ENCODE peak calls at places on chromosome 22, in ten cellular contexts. J, R, H, P, E, Z, Y, V, M and T are unnamed samples.

GRCh38 chr22:31561238-31561887 is 65.0 kb downstream of the SFI1 start:
- DNase-seq in J (peak; percentile 76), R (peak; percentile 43), H (peak; percentile 66), P (peak; percentile 85), E (peak; percentile 72), Z (peak; percentile 75), Y (peak; percentile 27), V (no peak), M (peak; percentile 95), T (peak; percentile 67)

GRCh38 chr22:23518381-23519187 is 61.5 kb downstream of the IGLL1 start:
- DNase-seq in J (no peak), R (no peak), H (no peak), P (no peak), E (no peak), Z (no peak), Y (no peak), V (no peak), M (no peak), T (no peak)

GRCh38 chr22:23910496-23911190 is 16.5 kb downstream of the MIF start:
- DNase-seq in J (no peak), R (no peak), H (no peak), P (no peak), E (no peak), Z (no peak), Y (no peak), V (no peak), M (no peak), T (no peak)

GRCh38 chr22:22535662-22536061 is 15.6 kb upstream of the ZNF280A start:
- DNase-seq in J (no peak), R (no peak), H (no peak), P (no peak), E (no peak), Z (no peak), Y (no peak), V (no peak), M (no peak), T (no peak)

GRCh38 chr22:28978863-28979799 is 82.5 kb downstream of the C22orf31 start:
- DNase-seq in J (no peak), R (no peak), H (no peak), P (no peak), E (no peak), Z (no peak), Y (no peak), V (no peak), M (no peak), T (no peak)

GRCh38 chr22:21819183-21819770 is 48.2 kb downstream of the MAPK1 start:
- DNase-seq in J (no peak), R (no peak), H (no peak), P (no peak), E (no peak), Z (no peak), Y (no peak), V (no peak), M (peak; percentile 14), T (no peak)

GRCh38 chr22:41557401-41558240 is 3.2 kb upstream of the CSDC2 start:
- DNase-seq in J (no peak), R (peak; percentile 75), H (no peak), P (peak; percentile 87), E (no peak), Z (peak; percentile 69), Y (no peak), V (no peak), M (peak; percentile 57), T (peak; percentile 65)

GRCh38 chr22:22479999-22480532 is 28.5 kb downstream of the ZNF280B start:
- DNase-seq in J (no peak), R (no peak), H (no peak), P (no peak), E (no peak), Z (no peak), Y (no peak), V (no peak), M (no peak), T (no peak)

GRCh38 chr22:19429950-19430889 is 1.3 kb downstream of the HIRA start:
- DNase-seq in J (no peak), R (no peak), H (peak; percentile 69), P (peak; percentile 64), E (peak; percentile 4), Z (no peak), Y (peak; percentile 9), V (no peak), M (peak; percentile 28), T (peak; percentile 38)

GRCh38 chr22:19430890-19431541 is 517 bp downstream of the HIRA start:
- DNase-seq in J (peak; percentile 73), R (no peak), H (peak; percentile 47), P (peak; percentile 50), E (peak; percentile 26), Z (peak; percentile 64), Y (no peak), V (no peak), M (peak; percentile 66), T (peak; percentile 27)

GRCh38 chr22:19431641-19432091 is at the start of gene HIRA:
- DNase-seq in J (peak; percentile 92), R (no peak), H (peak; percentile 90), P (peak; percentile 78), E (peak; percentile 80), Z (peak; percentile 93), Y (peak; percentile 83), V (peak; percentile 94), M (peak; percentile 84), T (peak; percentile 81)

GRCh38 chr22:19434829-19435580 is 2.7 kb downstream of the MRPL40 start:
- DNase-seq in J (no peak), R (no peak), H (peak; percentile 44), P (no peak), E (no peak), Z (no peak), Y (no peak), V (no peak), M (no peak), T (no peak)

GRCh38 chr22:19432092-19432844 is at the start of gene MRPL40:
- DNase-seq in J (peak; percentile 93), R (peak; percentile 86), H (peak; percentile 96), P (peak; percentile 94), E (peak; percentile 92), Z (peak; percentile 97), Y (peak; percentile 86), V (peak; percentile 99), M (peak; percentile 89), T (peak; percentile 96)
- TF ChIP-seq CTCF in J (no peak), R (no peak), H (no peak), P (no peak), E (no peak), Z (peak; percentile 37), Y (no peak), V (peak; percentile 4), M (no peak), T (no peak)

DNA sequence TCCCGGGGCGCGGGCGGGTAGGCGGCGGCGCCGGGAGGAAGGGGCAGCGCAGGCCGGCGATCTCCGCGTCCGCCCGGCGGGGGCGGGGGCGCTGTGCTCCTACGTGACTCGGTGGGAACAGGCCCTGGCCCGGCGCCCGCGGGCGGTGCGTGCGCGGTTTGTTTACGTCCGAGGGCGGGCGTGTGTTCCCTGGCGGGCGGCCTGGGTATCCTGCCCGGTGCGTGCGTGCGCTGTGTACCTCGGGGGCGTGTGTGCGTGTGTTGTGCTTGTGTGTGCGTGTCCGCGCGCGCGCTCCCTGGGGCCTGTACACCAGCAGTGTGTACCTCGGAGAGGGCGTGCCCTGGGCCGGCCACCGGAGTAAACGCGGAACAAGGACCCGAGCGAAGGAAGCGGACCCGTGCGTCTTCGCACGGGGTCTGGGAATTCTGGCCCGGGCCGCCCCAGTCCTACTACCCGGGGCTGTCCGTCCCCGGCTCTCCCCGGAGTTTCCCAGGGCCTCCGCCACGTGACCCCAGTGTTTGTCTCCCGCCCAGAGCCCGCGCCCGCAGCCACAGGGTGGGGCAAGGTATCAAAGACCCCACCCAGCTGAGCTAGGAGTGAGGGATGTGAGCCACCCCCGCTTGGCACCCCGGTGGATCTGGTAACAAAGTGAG is 769 bp downstream of the MAFF start:
- DNase-seq in J (peak; percentile 80), R (peak; percentile 88), H (peak; percentile 67), P (peak; percentile 87), E (peak; percentile 60), Z (peak; percentile 67), Y (peak; percentile 38), V (no peak), M (peak; percentile 72), T (no peak)
- TF ChIP-seq CTCF in J (peak; percentile 50), R (no peak), H (peak; percentile 41), P (no peak), E (no peak), Z (peak; percentile 23), Y (no peak), V (peak; percentile 58), M (no peak), T (no peak)

DNA sequence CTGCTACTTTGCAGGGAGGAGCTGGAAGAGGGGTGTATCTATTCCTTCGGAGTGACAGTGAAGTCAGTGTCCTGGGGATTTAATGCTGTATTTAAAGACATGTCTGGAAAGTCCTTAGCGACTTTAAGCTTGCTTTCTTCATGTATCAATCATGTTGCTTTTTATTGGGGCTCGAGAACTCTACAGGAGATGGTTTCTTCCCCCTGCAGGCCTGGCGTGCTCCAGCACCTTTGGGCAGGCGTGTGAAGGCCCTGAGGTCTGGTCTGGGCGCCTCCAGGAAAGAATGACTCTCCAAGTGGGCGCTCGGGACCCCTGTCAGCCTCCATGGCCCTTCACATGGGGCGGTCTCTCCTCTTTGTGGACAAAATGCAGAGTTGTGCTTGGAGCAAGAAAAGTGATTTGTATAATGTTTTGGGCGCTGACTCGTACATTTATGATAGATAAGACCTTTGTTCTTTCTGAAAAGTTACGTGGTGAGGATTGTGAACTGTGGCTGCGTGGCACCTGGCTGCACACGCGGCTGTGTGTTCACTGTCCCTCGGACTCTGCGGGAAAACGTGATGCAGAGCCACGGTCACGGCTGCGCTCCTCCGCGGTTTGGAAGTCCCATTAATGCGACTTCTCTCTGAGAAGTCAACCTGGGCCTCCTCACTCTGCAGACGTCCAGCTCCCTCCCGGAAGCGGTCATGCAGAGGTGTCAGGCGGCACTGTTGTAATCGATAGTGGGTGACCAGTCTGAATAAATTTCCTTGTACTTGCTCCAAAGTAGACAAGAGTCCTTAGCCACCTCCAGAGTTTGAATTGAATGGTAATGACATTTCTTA is 282.5 kb downstream of the TBC1D22A start:
- DNase-seq in J (no peak), R (no peak), H (no peak), P (no peak), E (no peak), Z (no peak), Y (no peak), V (peak; percentile 47), M (no peak), T (no peak)
- TF ChIP-seq CTCF in J (peak; percentile 20), R (no peak), H (no peak), P (no peak), E (no peak), Z (no peak), Y (no peak), V (no peak), M (no peak), T (no peak)

DNA sequence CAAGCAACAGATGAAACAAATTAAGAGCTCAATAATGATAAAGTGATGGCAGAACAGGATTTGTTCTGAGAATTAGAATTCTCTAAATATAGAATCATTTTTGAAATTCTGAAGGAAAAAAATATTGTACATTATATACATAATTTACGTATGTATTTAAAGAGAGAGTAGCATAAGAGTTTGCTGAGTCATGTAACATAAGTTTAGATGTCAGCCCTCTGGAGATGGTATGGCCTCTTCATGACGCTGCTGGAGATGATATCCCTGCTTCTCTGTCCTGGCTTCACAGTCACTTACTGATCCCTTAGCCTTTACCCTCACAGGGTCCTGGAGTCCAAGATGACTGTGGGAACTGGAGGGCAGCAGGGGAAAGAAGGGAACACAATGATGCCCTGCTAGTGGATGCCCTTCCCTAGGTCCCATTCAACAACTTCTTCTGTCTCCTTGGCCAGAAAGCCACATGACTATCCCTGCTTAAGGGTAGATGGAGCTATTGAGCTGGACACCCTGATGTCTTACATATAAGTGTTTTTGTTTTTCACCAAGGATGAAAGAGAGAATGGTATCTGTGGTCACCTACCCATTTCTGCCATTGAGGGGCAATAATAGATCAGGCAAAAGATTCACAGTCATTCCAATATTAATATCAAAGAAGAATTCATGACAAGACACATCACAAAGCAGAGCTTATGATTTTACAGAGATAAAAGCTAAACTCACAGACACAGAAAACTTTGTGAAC is 753.1 kb downstream of the TBC1D22A start:
- DNase-seq in J (no peak), R (no peak), H (peak; percentile 17), P (no peak), E (peak; percentile 38), Z (no peak), Y (no peak), V (no peak), M (no peak), T (no peak)
- TF ChIP-seq CTCF in J (no peak), R (no peak), H (peak; percentile 60), P (no peak), E (peak; percentile 26), Z (no peak), Y (no peak), V (peak; percentile 48), M (no peak), T (no peak)